ENCODE peak calls at places on chromosome 3, in ten cellular contexts. One of them, this sample, is unnamed.

GRCh38 chr3:113057117-113057516 is 66.3 kb downstream of the GTPBP8 start:
- DNase-seq in dermis microvascular lymphatic vessel endothelial cell: no peak
- DNase-seq in fibroblast of gingiva: no peak
- DNase-seq in fibroblast of mammary gland: no peak
- DNase-seq in Calu3: no peak
- DNase-seq in sigmoid colon: no peak
- DNase-seq in substantia nigra: no peak
- DNase-seq in LoVo: no peak
- DNase-seq in stimulated activated CD4-positive, alpha-beta T cell treated with anti-CD3 and anti-CD28 coated beads, Interleukin-4, amount 100 ng/mL, for 48 hours: no peak
- DNase-seq in A172: no peak
- DNase-seq in this sample: no peak

GRCh38 chr3:16177962-16178627 is 3.6 kb downstream of the GALNT15 start:
- DNase-seq in dermis microvascular lymphatic vessel endothelial cell: peak
- DNase-seq in fibroblast of gingiva: peak
- DNase-seq in fibroblast of mammary gland: peak
- DNase-seq in Calu3: peak
- DNase-seq in sigmoid colon: peak
- DNase-seq in substantia nigra: no peak
- DNase-seq in LoVo: peak
- DNase-seq in stimulated activated CD4-positive, alpha-beta T cell treated with anti-CD3 and anti-CD28 coated beads, Interleukin-4, amount 100 ng/mL, for 48 hours: peak
- DNase-seq in A172: peak
- DNase-seq in this sample: peak

GRCh38 chr3:81173514-81173913 is 587.9 kb downstream of the GBE1 start:
- DNase-seq in dermis microvascular lymphatic vessel endothelial cell: peak
- DNase-seq in fibroblast of gingiva: no peak
- DNase-seq in fibroblast of mammary gland: no peak
- DNase-seq in Calu3: no peak
- DNase-seq in sigmoid colon: no peak
- DNase-seq in substantia nigra: no peak
- DNase-seq in LoVo: no peak
- DNase-seq in stimulated activated CD4-positive, alpha-beta T cell treated with anti-CD3 and anti-CD28 coated beads, Interleukin-4, amount 100 ng/mL, for 48 hours: no peak
- DNase-seq in A172: no peak
- DNase-seq in this sample: no peak

GRCh38 chr3:183533410-183534132 is 21.9 kb downstream of the KLHL6 start:
- DNase-seq in dermis microvascular lymphatic vessel endothelial cell: no peak
- DNase-seq in fibroblast of gingiva: no peak
- DNase-seq in fibroblast of mammary gland: no peak
- DNase-seq in Calu3: no peak
- DNase-seq in sigmoid colon: no peak
- DNase-seq in substantia nigra: no peak
- DNase-seq in LoVo: no peak
- DNase-seq in stimulated activated CD4-positive, alpha-beta T cell treated with anti-CD3 and anti-CD28 coated beads, Interleukin-4, amount 100 ng/mL, for 48 hours: no peak
- DNase-seq in A172: peak
- DNase-seq in this sample: no peak

GRCh38 chr3:37200141-37200540 is 25.8 kb upstream of the LRRFIP2 start:
- DNase-seq in dermis microvascular lymphatic vessel endothelial cell: no peak
- DNase-seq in fibroblast of gingiva: no peak
- DNase-seq in fibroblast of mammary gland: no peak
- DNase-seq in Calu3: no peak
- DNase-seq in sigmoid colon: no peak
- DNase-seq in substantia nigra: no peak
- DNase-seq in LoVo: no peak
- DNase-seq in stimulated activated CD4-positive, alpha-beta T cell treated with anti-CD3 and anti-CD28 coated beads, Interleukin-4, amount 100 ng/mL, for 48 hours: no peak
- DNase-seq in A172: no peak
- DNase-seq in this sample: no peak

GRCh38 chr3:185400340-185400667 is 37.4 kb downstream of the MAP3K13 start:
- DNase-seq in dermis microvascular lymphatic vessel endothelial cell: no peak
- DNase-seq in fibroblast of gingiva: no peak
- DNase-seq in fibroblast of mammary gland: peak
- DNase-seq in Calu3: no peak
- DNase-seq in sigmoid colon: no peak
- DNase-seq in substantia nigra: no peak
- DNase-seq in LoVo: no peak
- DNase-seq in stimulated activated CD4-positive, alpha-beta T cell treated with anti-CD3 and anti-CD28 coated beads, Interleukin-4, amount 100 ng/mL, for 48 hours: no peak
- DNase-seq in A172: no peak
- DNase-seq in this sample: no peak

GRCh38 chr3:126284258-126284904 is 72.8 kb downstream of the KLF15 start:
- DNase-seq in dermis microvascular lymphatic vessel endothelial cell: peak
- DNase-seq in fibroblast of gingiva: no peak
- DNase-seq in fibroblast of mammary gland: peak
- DNase-seq in Calu3: no peak
- DNase-seq in sigmoid colon: no peak
- DNase-seq in substantia nigra: no peak
- DNase-seq in LoVo: peak
- DNase-seq in stimulated activated CD4-positive, alpha-beta T cell treated with anti-CD3 and anti-CD28 coated beads, Interleukin-4, amount 100 ng/mL, for 48 hours: no peak
- DNase-seq in A172: peak
- DNase-seq in this sample: peak

GRCh38 chr3:46664971-46665762 is 28.3 kb downstream of the ALS2CL start:
- DNase-seq in dermis microvascular lymphatic vessel endothelial cell: no peak
- DNase-seq in fibroblast of gingiva: no peak
- DNase-seq in fibroblast of mammary gland: no peak
- DNase-seq in Calu3: no peak
- DNase-seq in sigmoid colon: no peak
- DNase-seq in substantia nigra: no peak
- DNase-seq in LoVo: no peak
- DNase-seq in stimulated activated CD4-positive, alpha-beta T cell treated with anti-CD3 and anti-CD28 coated beads, Interleukin-4, amount 100 ng/mL, for 48 hours: no peak
- DNase-seq in A172: no peak
- DNase-seq in this sample: no peak

GRCh38 chr3:171875923-171876412 is 32.8 kb downstream of the TMEM212 start:
- DNase-seq in dermis microvascular lymphatic vessel endothelial cell: no peak
- DNase-seq in fibroblast of gingiva: peak
- DNase-seq in fibroblast of mammary gland: peak
- DNase-seq in Calu3: peak
- DNase-seq in sigmoid colon: no peak
- DNase-seq in substantia nigra: no peak
- DNase-seq in LoVo: peak
- DNase-seq in stimulated activated CD4-positive, alpha-beta T cell treated with anti-CD3 and anti-CD28 coated beads, Interleukin-4, amount 100 ng/mL, for 48 hours: no peak
- DNase-seq in A172: peak
- DNase-seq in this sample: no peak

GRCh38 chr3:105967117-105967516 is 98.3 kb upstream of the CBLB start:
- DNase-seq in dermis microvascular lymphatic vessel endothelial cell: peak
- DNase-seq in fibroblast of gingiva: peak
- DNase-seq in fibroblast of mammary gland: peak
- DNase-seq in Calu3: no peak
- DNase-seq in sigmoid colon: no peak
- DNase-seq in substantia nigra: no peak
- DNase-seq in LoVo: peak
- DNase-seq in stimulated activated CD4-positive, alpha-beta T cell treated with anti-CD3 and anti-CD28 coated beads, Interleukin-4, amount 100 ng/mL, for 48 hours: no peak
- DNase-seq in A172: peak
- DNase-seq in this sample: no peak

GRCh38 chr3:171967137-171967783 is 72.1 kb upstream of the FNDC3B start:
- DNase-seq in dermis microvascular lymphatic vessel endothelial cell: peak
- DNase-seq in fibroblast of gingiva: peak
- DNase-seq in fibroblast of mammary gland: peak
- DNase-seq in Calu3: peak
- DNase-seq in sigmoid colon: no peak
- DNase-seq in substantia nigra: no peak
- DNase-seq in LoVo: peak
- DNase-seq in stimulated activated CD4-positive, alpha-beta T cell treated with anti-CD3 and anti-CD28 coated beads, Interleukin-4, amount 100 ng/mL, for 48 hours: no peak
- DNase-seq in A172: peak
- DNase-seq in this sample: no peak

GRCh38 chr3:5012398-5012797 is 33.2 kb downstream of the BHLHE40 start:
- DNase-seq in dermis microvascular lymphatic vessel endothelial cell: peak
- DNase-seq in fibroblast of gingiva: no peak
- DNase-seq in fibroblast of mammary gland: no peak
- DNase-seq in Calu3: no peak
- DNase-seq in sigmoid colon: peak
- DNase-seq in substantia nigra: no peak
- DNase-seq in LoVo: no peak
- DNase-seq in stimulated activated CD4-positive, alpha-beta T cell treated with anti-CD3 and anti-CD28 coated beads, Interleukin-4, amount 100 ng/mL, for 48 hours: no peak
- DNase-seq in A172: no peak
- DNase-seq in this sample: no peak

This sample was measured in vagina.